ENCODE peak calls at places on chromosomes 13 and 19, in nine cellular contexts. K is activated CD4-positive, alpha-beta T cell treated with anti-CD3 and anti-CD28 coated beads, Interleukin-2, amount 10 ng/mL, durations not matched to agents 7 days and 5 days; B is head of caudate nucleus; Z is stimulated activated CD8-positive, alpha-beta memory T cell treated with anti-CD3 and anti-CD28 coated beads, Interleukin-4, amount 100 ng/mL, for 1 hour; G is dorsolateral prefrontal cortex; D is naive thymus-derived CD8-positive, alpha-beta T cell; S is activated gamma-delta T cell treated with anti-CD3 and anti-CD28 coated beads, Interleukin-2, amount 50 U/mL, for 16 hours; L is dermis microvascular lymphatic vessel endothelial cell; O is B cell. P is an unnamed sample.
A peak's percentile ranks its signal among the peaks of the same experiment; 100 is the strongest.

GRCh38 chr13:31901985-31902384 is 129.6 kb upstream of the FRY start:
- DNase-seq in K (no peak), B (no peak), Z (no peak), G (no peak), D (no peak), S (no peak), L (no peak), O (no peak), P (no peak)

GRCh38 chr13:33194820-33195692 is 90.5 kb downstream of the STARD13 start:
- DNase-seq in K (no peak), B (no peak), Z (no peak), G (peak; percentile 55), D (no peak), S (no peak), L (peak; percentile 95), O (peak; percentile 4), P (peak; percentile 63)

GRCh38 chr19:10699650-10700335 is 1.4 kb upstream of the QTRT1 start:
- DNase-seq in K (peak; percentile 84), B (peak; percentile 59), Z (no peak), G (no peak), D (peak; percentile 63), S (peak; percentile 57), L (peak; percentile 63), O (peak; percentile 76), P (no peak)

GRCh38 chr13:74770361-74770760 is 636.2 kb upstream of the KLF12 start:
- DNase-seq in K (no peak), B (no peak), Z (no peak), G (no peak), D (no peak), S (no peak), L (no peak), O (no peak), P (no peak)

GRCh38 chr13:113777311-113778260 is 18.6 kb downstream of the TMEM255B start:
- DNase-seq in K (no peak), B (no peak), Z (no peak), G (no peak), D (no peak), S (no peak), L (peak; percentile 34), O (no peak), P (no peak)

GRCh38 chr13:20127563-20128458 is 33.0 kb downstream of the GJA3 start:
- DNase-seq in K (peak; percentile 32), B (peak; percentile 81), Z (no peak), G (peak; percentile 68), D (peak; percentile 44), S (no peak), L (peak; percentile 34), O (peak; percentile 59), P (no peak)

GRCh38 chr13:104608280-104608679 is 1542.1 kb upstream of the SLC10A2 start:
- DNase-seq in K (no peak), B (no peak), Z (no peak), G (no peak), D (peak; percentile 5), S (no peak), L (no peak), O (no peak), P (no peak)

GRCh38 chr13:44844786-44845185 is 144.5 kb downstream of the NUFIP1 start:
- DNase-seq in K (no peak), B (no peak), Z (no peak), G (no peak), D (no peak), S (no peak), L (no peak), O (no peak), P (no peak)

GRCh38 chr13:88000239-88000638 is 329.1 kb downstream of the SLITRK5 start:
- DNase-seq in K (no peak), B (no peak), Z (no peak), G (no peak), D (no peak), S (no peak), L (no peak), O (no peak), P (no peak)

GRCh38 chr13:33277946-33278345 is 7.6 kb downstream of the STARD13 start:
- DNase-seq in K (no peak), B (no peak), Z (no peak), G (no peak), D (no peak), S (no peak), L (no peak), O (no peak), P (no peak)

GRCh38 chr13:64723735-64724134 is 2506.4 kb downstream of the PCDH9 start:
- DNase-seq in K (no peak), B (no peak), Z (no peak), G (no peak), D (no peak), S (no peak), L (peak; percentile 98), O (no peak), P (no peak)

GRCh38 chr13:114074671-114075315 is 57.6 kb downstream of the RASA3 start:
- DNase-seq in K (no peak), B (no peak), Z (no peak), G (peak; percentile 32), D (no peak), S (no peak), L (no peak), O (no peak), P (no peak)

GRCh38 chr13:24328145-24328544 is 18.8 kb downstream of the C1QTNF9 start:
- DNase-seq in K (no peak), B (no peak), Z (no peak), G (no peak), D (no peak), S (no peak), L (no peak), O (no peak), P (no peak)

GRCh38 chr19:13814550-13814949 is 19.3 kb downstream of the ZSWIM4 start:
- DNase-seq in K (no peak), B (no peak), Z (no peak), G (no peak), D (no peak), S (no peak), L (no peak), O (no peak), P (no peak)

GRCh38 chr13:74889321-74889720 is 592.6 kb downstream of the TBC1D4 start:
- DNase-seq in K (no peak), B (no peak), Z (no peak), G (no peak), D (peak; percentile 2), S (no peak), L (peak; percentile 50), O (no peak), P (peak; percentile 63)

GRCh38 chr13:98279473-98280175 is 102.6 kb upstream of the RNF113B start:
- DNase-seq in K (peak; percentile 7), B (no peak), Z (no peak), G (no peak), D (peak; percentile 20), S (no peak), L (no peak), O (peak; percentile 59), P (peak; percentile 69)

GRCh38 chr13:23074054-23074805 is 106.5 kb upstream of the SGCG start:
- DNase-seq in K (no peak), B (no peak), Z (no peak), G (no peak), D (no peak), S (no peak), L (no peak), O (no peak), P (no peak)

GRCh38 chr19:47762615-47763308 is 15.7 kb upstream of the SELENOW start:
- DNase-seq in K (no peak), B (no peak), Z (no peak), G (no peak), D (no peak), S (no peak), L (peak; percentile 68), O (no peak), P (no peak)

GRCh38 chr13:31629085-31629785 is 110.1 kb upstream of the RXFP2 start:
- DNase-seq in K (no peak), B (no peak), Z (no peak), G (no peak), D (no peak), S (no peak), L (peak; percentile 41), O (no peak), P (no peak)

GRCh38 chr13:46615888-46616531 is 63.0 kb downstream of the LRCH1 start:
- DNase-seq in K (no peak), B (no peak), Z (no peak), G (no peak), D (no peak), S (no peak), L (peak; percentile 73), O (no peak), P (peak; percentile 67)

GRCh38 chr13:30745917-30746686 is 10.8 kb downstream of the ALOX5AP start:
- DNase-seq in K (no peak), B (peak; percentile 43), Z (no peak), G (no peak), D (no peak), S (no peak), L (peak; percentile 87), O (no peak), P (no peak)

GRCh38 chr19:19561946-19562664 is 24.0 kb downstream of the CILP2 start:
- DNase-seq in K (no peak), B (no peak), Z (no peak), G (no peak), D (no peak), S (no peak), L (no peak), O (no peak), P (no peak)

GRCh38 chr13:45916036-45916435 is 64.5 kb upstream of the SIAH3 start:
- DNase-seq in K (no peak), B (no peak), Z (no peak), G (no peak), D (no peak), S (no peak), L (no peak), O (no peak), P (no peak)

GRCh38 chr19:57803594-57804325 is 11.0 kb downstream of the ZNF552 start:
- DNase-seq in K (no peak), B (no peak), Z (no peak), G (no peak), D (peak; percentile 30), S (no peak), L (peak; percentile 48), O (peak; percentile 20), P (no peak)

GRCh38 chr13:62167650-62168172 is 752.1 kb upstream of the PCDH20 start:
- DNase-seq in K (no peak), B (no peak), Z (no peak), G (no peak), D (no peak), S (no peak), L (no peak), O (no peak), P (no peak)

GRCh38 chr13:81986308-81986707 is 1645.4 kb upstream of the SPRY2 start:
- DNase-seq in K (no peak), B (no peak), Z (no peak), G (no peak), D (no peak), S (no peak), L (no peak), O (no peak), P (no peak)

GRCh38 chr13:90867336-90867683 is 480.2 kb upstream of the MIR17HG start:
- DNase-seq in K (peak; percentile 39), B (peak; percentile 77), Z (no peak), G (no peak), D (no peak), S (no peak), L (peak; percentile 66), O (peak; percentile 4), P (peak; percentile 67)

GRCh38 chr13:112102243-112102642 is 35.3 kb downstream of the SOX1 start:
- DNase-seq in K (no peak), B (no peak), Z (no peak), G (no peak), D (no peak), S (no peak), L (no peak), O (no peak), P (peak; percentile 8)

GRCh38 chr13:112711528-112712265 is 21.9 kb downstream of the ATP11A start:
- DNase-seq in K (no peak), B (peak; percentile 72), Z (no peak), G (peak; percentile 76), D (peak; percentile 9), S (no peak), L (peak; percentile 98), O (no peak), P (peak; percentile 49)

GRCh38 chr13:87736849-87737400 is 65.8 kb downstream of the SLITRK5 start:
- DNase-seq in K (no peak), B (no peak), Z (no peak), G (no peak), D (no peak), S (no peak), L (no peak), O (no peak), P (no peak)

GRCh38 chr19:16535381-16535780 is 6.9 kb downstream of the CHERP start:
- DNase-seq in K (no peak), B (no peak), Z (no peak), G (no peak), D (no peak), S (no peak), L (no peak), O (no peak), P (no peak)